ENCODE peak calls at places on chromosomes 12 and 14, in nine cellular contexts. One of them, this sample, is unnamed.

GRCh38 chr12:704516-705242 is 41.4 kb upstream of the NINJ2 start:
- DNase-seq in A549: no peak
- DNase-seq in psoas muscle: no peak
- DNase-seq in RWPE1: no peak
- DNase-seq in GM12865: peak
- DNase-seq in brain microvascular endothelial cell: no peak
- DNase-seq in fibroblast of pulmonary artery: no peak
- DNase-seq in testis: no peak
- DNase-seq in PC-9: no peak
- DNase-seq in this sample: no peak

GRCh38 chr12:617304-617915 is 45.8 kb downstream of the NINJ2 start:
- DNase-seq in brain microvascular endothelial cell: no peak
- DNase-seq in psoas muscle: peak
- DNase-seq in A549: no peak
- DNase-seq in testis: peak
- DNase-seq in RWPE1: no peak
- DNase-seq in PC-9: peak
- DNase-seq in fibroblast of pulmonary artery: peak
- DNase-seq in GM12865: no peak
- DNase-seq in this sample: peak

GRCh38 chr12:122610911-122611310 is 83.9 kb downstream of the KNTC1 start:
- DNase-seq in psoas muscle: no peak
- DNase-seq in PC-9: no peak
- DNase-seq in A549: no peak
- DNase-seq in RWPE1: no peak
- DNase-seq in testis: no peak
- DNase-seq in brain microvascular endothelial cell: no peak
- DNase-seq in GM12865: no peak
- DNase-seq in fibroblast of pulmonary artery: no peak
- DNase-seq in this sample: peak

GRCh38 chr12:23127701-23128100 is 502.7 kb downstream of the ETNK1 start:
- DNase-seq in RWPE1: no peak
- DNase-seq in brain microvascular endothelial cell: no peak
- DNase-seq in A549: no peak
- DNase-seq in PC-9: no peak
- DNase-seq in fibroblast of pulmonary artery: no peak
- DNase-seq in GM12865: no peak
- DNase-seq in psoas muscle: no peak
- DNase-seq in testis: no peak
- DNase-seq in this sample: no peak

GRCh38 chr12:24478254-24478653 is 470.6 kb downstream of the BCAT1 start:
- DNase-seq in fibroblast of pulmonary artery: no peak
- DNase-seq in RWPE1: no peak
- DNase-seq in GM12865: no peak
- DNase-seq in PC-9: no peak
- DNase-seq in A549: no peak
- DNase-seq in brain microvascular endothelial cell: no peak
- DNase-seq in psoas muscle: no peak
- DNase-seq in testis: no peak
- DNase-seq in this sample: no peak

GRCh38 chr14:77882098-77882497 is 82.2 kb downstream of the ADCK1 start:
- DNase-seq in A549: no peak
- DNase-seq in fibroblast of pulmonary artery: peak
- DNase-seq in PC-9: peak
- DNase-seq in RWPE1: no peak
- DNase-seq in GM12865: no peak
- DNase-seq in brain microvascular endothelial cell: no peak
- DNase-seq in testis: no peak
- DNase-seq in psoas muscle: peak
- DNase-seq in this sample: no peak

GRCh38 chr12:132189378-132190011 is 45.2 kb downstream of the NOC4L start:
- DNase-seq in brain microvascular endothelial cell: peak
- DNase-seq in fibroblast of pulmonary artery: peak
- DNase-seq in psoas muscle: peak
- DNase-seq in testis: peak
- DNase-seq in RWPE1: peak
- DNase-seq in A549: peak
- DNase-seq in GM12865: peak
- DNase-seq in PC-9: peak
- DNase-seq in this sample: peak

GRCh38 chr12:3704512-3705348 is 48.2 kb downstream of the CRACR2A start:
- DNase-seq in testis: peak
- DNase-seq in PC-9: no peak
- DNase-seq in A549: no peak
- DNase-seq in psoas muscle: no peak
- DNase-seq in GM12865: no peak
- DNase-seq in fibroblast of pulmonary artery: peak
- DNase-seq in brain microvascular endothelial cell: peak
- DNase-seq in RWPE1: no peak
- DNase-seq in this sample: peak

GRCh38 chr14:21894003-21894897 is 220.6 kb upstream of the OR4E1 start:
- DNase-seq in PC-9: peak
- DNase-seq in fibroblast of pulmonary artery: no peak
- DNase-seq in psoas muscle: no peak
- DNase-seq in A549: no peak
- DNase-seq in testis: peak
- DNase-seq in RWPE1: no peak
- DNase-seq in GM12865: peak
- DNase-seq in brain microvascular endothelial cell: no peak
- DNase-seq in this sample: no peak

GRCh38 chr12:64968989-64969819 is 144.8 kb downstream of the TBC1D30 start:
- DNase-seq in PC-9: peak
- DNase-seq in RWPE1: peak
- DNase-seq in testis: no peak
- DNase-seq in A549: peak
- DNase-seq in fibroblast of pulmonary artery: peak
- DNase-seq in GM12865: peak
- DNase-seq in psoas muscle: no peak
- DNase-seq in brain microvascular endothelial cell: peak
- DNase-seq in this sample: peak

GRCh38 chr12:75722714-75723200 is 211.3 kb upstream of the KRR1 start:
- DNase-seq in fibroblast of pulmonary artery: peak
- DNase-seq in testis: peak
- DNase-seq in A549: peak
- DNase-seq in psoas muscle: no peak
- DNase-seq in RWPE1: peak
- DNase-seq in PC-9: peak
- DNase-seq in brain microvascular endothelial cell: peak
- DNase-seq in GM12865: peak
- DNase-seq in this sample: peak

GRCh38 chr12:92927436-92928116 is 1.5 kb downstream of the EEA1 start:
- DNase-seq in testis: no peak
- DNase-seq in PC-9: no peak
- DNase-seq in psoas muscle: no peak
- DNase-seq in GM12865: peak
- DNase-seq in A549: peak
- DNase-seq in brain microvascular endothelial cell: peak
- DNase-seq in fibroblast of pulmonary artery: peak
- DNase-seq in RWPE1: peak
- DNase-seq in this sample: peak

GRCh38 chr12:92926549-92926948 is 2.5 kb downstream of the EEA1 start:
- DNase-seq in brain microvascular endothelial cell: no peak
- DNase-seq in testis: no peak
- DNase-seq in RWPE1: no peak
- DNase-seq in A549: no peak
- DNase-seq in GM12865: no peak
- DNase-seq in fibroblast of pulmonary artery: no peak
- DNase-seq in psoas muscle: no peak
- DNase-seq in PC-9: no peak
- DNase-seq in this sample: no peak

GRCh38 chr12:92928431-92928961 is 599 bp downstream of the EEA1 start:
- DNase-seq in psoas muscle: peak
- DNase-seq in testis: peak
- DNase-seq in PC-9: no peak
- DNase-seq in A549: peak
- DNase-seq in RWPE1: no peak
- DNase-seq in fibroblast of pulmonary artery: peak
- DNase-seq in GM12865: peak
- DNase-seq in brain microvascular endothelial cell: peak
- DNase-seq in this sample: peak

GRCh38 chr12:92928962-92929915 is at the start of gene EEA1:
- DNase-seq in A549: peak
- DNase-seq in testis: peak
- DNase-seq in RWPE1: peak
- DNase-seq in brain microvascular endothelial cell: peak
- DNase-seq in psoas muscle: peak
- DNase-seq in fibroblast of pulmonary artery: peak
- DNase-seq in GM12865: peak
- DNase-seq in PC-9: peak
- DNase-seq in this sample: peak

GRCh38 chr12:92927055-92927435 is 2.0 kb downstream of the EEA1 start:
- DNase-seq in fibroblast of pulmonary artery: peak
- DNase-seq in brain microvascular endothelial cell: peak
- DNase-seq in RWPE1: no peak
- DNase-seq in PC-9: no peak
- DNase-seq in testis: no peak
- DNase-seq in GM12865: peak
- DNase-seq in psoas muscle: no peak
- DNase-seq in A549: no peak
- DNase-seq in this sample: peak
- TF ChIP-seq CTCF in fibroblast of pulmonary artery: peak
- TF ChIP-seq CTCF in brain microvascular endothelial cell: peak
- TF ChIP-seq CTCF in RWPE1: no peak
- TF ChIP-seq CTCF in PC-9: no peak
- TF ChIP-seq CTCF in testis: no peak
- TF ChIP-seq CTCF in GM12865: no peak
- TF ChIP-seq CTCF in psoas muscle: peak
- TF ChIP-seq CTCF in A549: peak
- TF ChIP-seq CTCF in this sample: peak

GRCh38 chr14:100279133-100279532 is 27.1 kb downstream of the SLC25A29 start:
- DNase-seq in brain microvascular endothelial cell: no peak
- DNase-seq in psoas muscle: no peak
- DNase-seq in RWPE1: no peak
- DNase-seq in A549: no peak
- DNase-seq in GM12865: no peak
- DNase-seq in fibroblast of pulmonary artery: no peak
- DNase-seq in testis: no peak
- DNase-seq in PC-9: no peak
- DNase-seq in this sample: no peak

GRCh38 chr14:100279563-100279962 is 26.7 kb downstream of the SLC25A29 start:
- DNase-seq in psoas muscle: no peak
- DNase-seq in brain microvascular endothelial cell: no peak
- DNase-seq in A549: no peak
- DNase-seq in PC-9: no peak
- DNase-seq in fibroblast of pulmonary artery: no peak
- DNase-seq in RWPE1: no peak
- DNase-seq in testis: no peak
- DNase-seq in GM12865: no peak
- DNase-seq in this sample: no peak

GRCh38 chr14:100282083-100282350 is 24.2 kb downstream of the SLC25A29 start:
- DNase-seq in fibroblast of pulmonary artery: no peak
- DNase-seq in A549: no peak
- DNase-seq in psoas muscle: no peak
- DNase-seq in brain microvascular endothelial cell: no peak
- DNase-seq in PC-9: no peak
- DNase-seq in GM12865: no peak
- DNase-seq in testis: no peak
- DNase-seq in RWPE1: no peak
- DNase-seq in this sample: no peak

GRCh38 chr14:100281286-100282082 is 24.8 kb downstream of the SLC25A29 start:
- DNase-seq in GM12865: no peak
- DNase-seq in fibroblast of pulmonary artery: no peak
- DNase-seq in RWPE1: no peak
- DNase-seq in brain microvascular endothelial cell: no peak
- DNase-seq in testis: no peak
- DNase-seq in PC-9: no peak
- DNase-seq in A549: no peak
- DNase-seq in psoas muscle: no peak
- DNase-seq in this sample: no peak

GRCh38 chr14:100278702-100279101 is 27.5 kb downstream of the SLC25A29 start:
- DNase-seq in testis: no peak
- DNase-seq in A549: no peak
- DNase-seq in psoas muscle: no peak
- DNase-seq in PC-9: no peak
- DNase-seq in GM12865: peak
- DNase-seq in fibroblast of pulmonary artery: peak
- DNase-seq in brain microvascular endothelial cell: peak
- DNase-seq in RWPE1: no peak
- DNase-seq in this sample: peak
- TF ChIP-seq CTCF in testis: no peak
- TF ChIP-seq CTCF in A549: no peak
- TF ChIP-seq CTCF in psoas muscle: no peak
- TF ChIP-seq CTCF in PC-9: no peak
- TF ChIP-seq CTCF in GM12865: no peak
- TF ChIP-seq CTCF in fibroblast of pulmonary artery: peak
- TF ChIP-seq CTCF in brain microvascular endothelial cell: peak
- TF ChIP-seq CTCF in RWPE1: no peak
- TF ChIP-seq CTCF in this sample: peak

GRCh38 chr14:55026793-55027560 is at the start of the genes SOCS4 and WDHD1:
- DNase-seq in brain microvascular endothelial cell: peak
- DNase-seq in psoas muscle: peak
- DNase-seq in fibroblast of pulmonary artery: peak
- DNase-seq in PC-9: peak
- DNase-seq in testis: peak
- DNase-seq in RWPE1: peak
- DNase-seq in A549: peak
- DNase-seq in GM12865: peak
- DNase-seq in this sample: peak
- TF ChIP-seq CTCF in brain microvascular endothelial cell: no peak
- TF ChIP-seq CTCF in psoas muscle: no peak
- TF ChIP-seq CTCF in fibroblast of pulmonary artery: no peak
- TF ChIP-seq CTCF in PC-9: no peak
- TF ChIP-seq CTCF in testis: no peak
- TF ChIP-seq CTCF in RWPE1: no peak
- TF ChIP-seq CTCF in A549: no peak
- TF ChIP-seq CTCF in GM12865: peak
- TF ChIP-seq CTCF in this sample: no peak

GRCh38 chr14:60655114-60655897 is 6.0 kb upstream of the SIX1 start:
- DNase-seq in RWPE1: no peak
- DNase-seq in psoas muscle: no peak
- DNase-seq in A549: no peak
- DNase-seq in GM12865: no peak
- DNase-seq in testis: no peak
- DNase-seq in fibroblast of pulmonary artery: no peak
- DNase-seq in PC-9: no peak
- DNase-seq in brain microvascular endothelial cell: no peak
- DNase-seq in this sample: no peak

GRCh38 chr14:60657609-60657983 is 8.3 kb upstream of the SIX1 start:
- DNase-seq in psoas muscle: peak
- DNase-seq in fibroblast of pulmonary artery: no peak
- DNase-seq in brain microvascular endothelial cell: no peak
- DNase-seq in A549: no peak
- DNase-seq in GM12865: peak
- DNase-seq in PC-9: no peak
- DNase-seq in RWPE1: no peak
- DNase-seq in testis: no peak
- DNase-seq in this sample: no peak

GRCh38 chr14:60655898-60656754 is 6.8 kb upstream of the SIX1 start:
- DNase-seq in brain microvascular endothelial cell: no peak
- DNase-seq in PC-9: peak
- DNase-seq in psoas muscle: no peak
- DNase-seq in GM12865: no peak
- DNase-seq in RWPE1: no peak
- DNase-seq in testis: no peak
- DNase-seq in A549: no peak
- DNase-seq in fibroblast of pulmonary artery: no peak
- DNase-seq in this sample: no peak

GRCh38 chr14:60658116-60658515 is 8.8 kb upstream of the SIX1 start:
- DNase-seq in RWPE1: no peak
- DNase-seq in brain microvascular endothelial cell: no peak
- DNase-seq in GM12865: no peak
- DNase-seq in fibroblast of pulmonary artery: no peak
- DNase-seq in psoas muscle: no peak
- DNase-seq in PC-9: no peak
- DNase-seq in A549: no peak
- DNase-seq in testis: no peak
- DNase-seq in this sample: no peak

GRCh38 chr14:60656755-60657608 is 7.7 kb upstream of the SIX1 start:
- DNase-seq in A549: peak
- DNase-seq in PC-9: peak
- DNase-seq in RWPE1: peak
- DNase-seq in psoas muscle: peak
- DNase-seq in fibroblast of pulmonary artery: peak
- DNase-seq in brain microvascular endothelial cell: no peak
- DNase-seq in GM12865: peak
- DNase-seq in testis: peak
- DNase-seq in this sample: peak
- TF ChIP-seq CTCF in A549: peak
- TF ChIP-seq CTCF in PC-9: peak
- TF ChIP-seq CTCF in RWPE1: peak
- TF ChIP-seq CTCF in psoas muscle: peak
- TF ChIP-seq CTCF in fibroblast of pulmonary artery: peak
- TF ChIP-seq CTCF in brain microvascular endothelial cell: peak
- TF ChIP-seq CTCF in GM12865: peak
- TF ChIP-seq CTCF in testis: no peak
- TF ChIP-seq CTCF in this sample: peak